ENCODE peak calls at places on chromosomes 5 and 9, in six cellular contexts. One of them, this sample, is unnamed.

GRCh38 chr5:82748688-82749091 is 328.5 kb downstream of the TMEM167A start:
- DNase-seq in stimulated activated naive CD4-positive, alpha-beta T cell: no peak
- DNase-seq in left colon: no peak
- DNase-seq in B cell: no peak
- DNase-seq in thyroid gland: no peak
- DNase-seq in HepG2: no peak
- DNase-seq in this sample: no peak

GRCh38 chr9:135369401-135369800 is 110.2 kb upstream of the PPP1R26 start:
- DNase-seq in stimulated activated naive CD4-positive, alpha-beta T cell: no peak
- DNase-seq in left colon: no peak
- DNase-seq in B cell: no peak
- DNase-seq in thyroid gland: no peak
- DNase-seq in HepG2: no peak
- DNase-seq in this sample: no peak

GRCh38 chr9:24479266-24479665 is 66.4 kb downstream of the IZUMO3 start:
- DNase-seq in stimulated activated naive CD4-positive, alpha-beta T cell: no peak
- DNase-seq in left colon: no peak
- DNase-seq in B cell: no peak
- DNase-seq in thyroid gland: no peak
- DNase-seq in HepG2: no peak
- DNase-seq in this sample: no peak

GRCh38 chr5:889075-889710 is 3.4 kb downstream of the BRD9 start:
- DNase-seq in stimulated activated naive CD4-positive, alpha-beta T cell: no peak
- DNase-seq in left colon: no peak
- DNase-seq in B cell: no peak
- DNase-seq in thyroid gland: no peak
- DNase-seq in HepG2: no peak
- DNase-seq in this sample: no peak

GRCh38 chr9:114893622-114894021 is 36.8 kb downstream of the TNFSF8 start:
- DNase-seq in stimulated activated naive CD4-positive, alpha-beta T cell: no peak
- DNase-seq in left colon: no peak
- DNase-seq in B cell: no peak
- DNase-seq in thyroid gland: no peak
- DNase-seq in HepG2: no peak
- DNase-seq in this sample: no peak

GRCh38 chr9:19102181-19102630 is 498 bp downstream of the HAUS6 start:
- DNase-seq in stimulated activated naive CD4-positive, alpha-beta T cell: peak
- DNase-seq in left colon: peak
- DNase-seq in B cell: peak
- DNase-seq in thyroid gland: peak
- DNase-seq in HepG2: peak
- DNase-seq in this sample: peak

GRCh38 chr9:13443380-13444271 is 164.1 kb upstream of the MPDZ start:
- DNase-seq in stimulated activated naive CD4-positive, alpha-beta T cell: no peak
- DNase-seq in left colon: no peak
- DNase-seq in B cell: no peak
- DNase-seq in thyroid gland: no peak
- DNase-seq in HepG2: no peak
- DNase-seq in this sample: no peak

GRCh38 chr5:14809369-14810144 is 62.0 kb downstream of the ANKH start:
- DNase-seq in stimulated activated naive CD4-positive, alpha-beta T cell: peak
- DNase-seq in left colon: peak
- DNase-seq in B cell: peak
- DNase-seq in thyroid gland: peak
- DNase-seq in HepG2: peak
- DNase-seq in this sample: peak

GRCh38 chr5:161165998-161166660 is 314.1 kb upstream of the ATP10B start:
- DNase-seq in stimulated activated naive CD4-positive, alpha-beta T cell: no peak
- DNase-seq in left colon: no peak
- DNase-seq in B cell: no peak
- DNase-seq in thyroid gland: no peak
- DNase-seq in HepG2: no peak
- DNase-seq in this sample: no peak

GRCh38 chr9:80188579-80188978 is 616.8 kb downstream of the TLE4 start:
- DNase-seq in stimulated activated naive CD4-positive, alpha-beta T cell: no peak
- DNase-seq in left colon: no peak
- DNase-seq in B cell: no peak
- DNase-seq in thyroid gland: no peak
- DNase-seq in HepG2: no peak
- DNase-seq in this sample: no peak

GRCh38 chr9:131010482-131011273 is 1.7 kb downstream of the LAMC3 start:
- DNase-seq in stimulated activated naive CD4-positive, alpha-beta T cell: no peak
- DNase-seq in left colon: no peak
- DNase-seq in B cell: no peak
- DNase-seq in thyroid gland: no peak
- DNase-seq in HepG2: no peak
- DNase-seq in this sample: no peak

GRCh38 chr5:98557921-98558320 is 215.5 kb upstream of the RGMB start:
- DNase-seq in stimulated activated naive CD4-positive, alpha-beta T cell: no peak
- DNase-seq in left colon: no peak
- DNase-seq in B cell: no peak
- DNase-seq in thyroid gland: no peak
- DNase-seq in HepG2: no peak
- DNase-seq in this sample: no peak